ENCODE peak calls at places on chromosomes 1 and 21, in six cellular contexts. Z is H1, R is GM12878, Q is SK-N-SH, V is K562, N is HepG2. E is an unnamed sample.
A peak's percentile ranks its signal among the peaks of the same experiment; 100 is the strongest.

GRCh38 chr1:31579374-31579773 is 3.1 kb downstream of the TINAGL1 start:
- DNase-seq in Z (peak; percentile 49), R (no peak), Q (peak; percentile 54), V (no peak), N (no peak), E (no peak)

GRCh38 chr1:168521391-168522000 is 22.3 kb downstream of the XCL2 start:
- DNase-seq in Z (no peak), R (no peak), Q (no peak), V (no peak), N (no peak), E (no peak)

GRCh38 chr1:183303901-183304300 is 114.3 kb downstream of the NMNAT2 start:
- DNase-seq in Z (no peak), R (no peak), Q (no peak), V (no peak), N (no peak), E (no peak)

GRCh38 chr1:50705041-50705440 is 255.0 kb downstream of the FAF1 start:
- DNase-seq in Z (no peak), R (no peak), Q (no peak), V (no peak), N (no peak), E (no peak)

GRCh38 chr21:35048706-35049617 is at the start of gene RUNX1:
- DNase-seq in Z (no peak), R (peak; percentile 92), Q (no peak), V (peak; percentile 62), N (no peak), E (peak; percentile 97)

GRCh38 chr1:243931957-243932356 is 81.9 kb upstream of the AKT3 start:
- DNase-seq in Z (no peak), R (no peak), Q (no peak), V (no peak), N (no peak), E (no peak)

GRCh38 chr1:74504125-74505065 is 8.0 kb downstream of the LRRC53 start:
- DNase-seq in Z (peak; percentile 80), R (peak; percentile 33), Q (peak; percentile 59), V (peak; percentile 12), N (peak; percentile 38), E (peak; percentile 5)

GRCh38 chr1:100448371-100448770 is 89.6 kb upstream of the GPR88 start:
- DNase-seq in Z (no peak), R (no peak), Q (no peak), V (no peak), N (no peak), E (no peak)

GRCh38 chr1:159171254-159171687 is at the start of gene CADM3:
- DNase-seq in Z (peak; percentile 80), R (no peak), Q (peak; percentile 91), V (no peak), N (no peak), E (no peak)

GRCh38 chr1:32353886-32354570 is 8.3 kb downstream of the FAM229A start:
- DNase-seq in Z (no peak), R (no peak), Q (no peak), V (no peak), N (no peak), E (no peak)

GRCh38 chr1:172777767-172778166 is 118.9 kb downstream of the FASLG start:
- DNase-seq in Z (no peak), R (no peak), Q (no peak), V (no peak), N (no peak), E (no peak)

GRCh38 chr1:85473390-85473789 is 8.4 kb upstream of the DDAH1 start:
- DNase-seq in Z (no peak), R (no peak), Q (no peak), V (no peak), N (peak; percentile 10), E (peak; percentile 25)

GRCh38 chr1:63709267-63709828 is 64.5 kb upstream of the ROR1 start:
- DNase-seq in Z (no peak), R (no peak), Q (no peak), V (no peak), N (no peak), E (no peak)

GRCh38 chr1:63701187-63701586 is 72.6 kb upstream of the ROR1 start:
- DNase-seq in Z (no peak), R (no peak), Q (no peak), V (no peak), N (no peak), E (no peak)

GRCh38 chr1:63704443-63704842 is 69.4 kb upstream of the ROR1 start:
- DNase-seq in Z (no peak), R (no peak), Q (no peak), V (no peak), N (no peak), E (no peak)

GRCh38 chr1:63703661-63704060 is 70.2 kb upstream of the ROR1 start:
- DNase-seq in Z (no peak), R (no peak), Q (peak; percentile 47), V (no peak), N (no peak), E (no peak)

DNA sequence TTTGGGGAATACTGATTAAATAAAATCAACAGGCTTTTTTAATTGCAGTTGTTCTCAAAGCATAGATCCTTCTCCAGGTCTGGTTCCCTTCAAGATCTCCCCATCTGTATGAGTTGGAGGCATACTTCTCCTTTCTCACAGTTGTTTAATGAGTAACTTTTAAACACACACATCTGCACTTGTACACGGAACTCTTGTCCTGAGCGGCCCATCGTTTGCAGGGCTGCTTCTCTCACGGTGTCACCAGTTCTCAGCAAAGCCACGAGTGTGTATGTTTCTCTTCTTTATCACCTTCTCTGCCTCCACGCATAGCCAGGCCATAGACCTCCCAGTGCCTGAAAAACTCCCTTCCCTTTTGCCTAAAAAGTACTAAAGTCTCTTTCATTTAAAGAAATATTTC is 68.8 kb upstream of the ROR1 start:
- DNase-seq in Z (no peak), R (no peak), Q (no peak), V (no peak), N (peak; percentile 30), E (no peak)
- TF ChIP-seq GABPA in Z (no peak), R (no peak), Q (no peak), V (no peak), N (no peak), E (no peak)

DNA sequence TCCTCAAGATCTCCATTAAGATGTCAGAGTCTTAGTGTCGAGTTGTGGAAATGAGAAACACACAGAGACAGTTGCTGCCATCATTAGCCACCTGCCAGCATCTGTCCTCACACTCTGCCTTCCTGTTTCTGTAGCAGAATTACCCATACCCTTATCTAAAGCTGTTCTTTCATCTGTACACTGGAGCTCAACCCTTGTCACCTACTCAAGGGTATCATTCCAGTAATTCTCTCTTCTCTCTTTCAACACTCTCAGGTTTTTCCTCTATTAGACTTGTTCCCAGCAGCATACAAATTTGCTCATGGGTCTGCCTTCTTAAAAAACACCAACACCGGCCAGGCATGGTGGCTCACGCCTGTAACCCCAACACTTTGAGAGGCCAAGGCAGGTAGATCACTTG is 27.4 kb upstream of the RNF2 start:
- DNase-seq in Z (no peak), R (no peak), Q (no peak), V (no peak), N (no peak), E (no peak)
- TF ChIP-seq GABPA in Z (no peak), R (no peak), Q (no peak), V (no peak), N (no peak), E (no peak)

GRCh38 chr1:209207701-209208286 is 375.7 kb upstream of the CAMK1G start:
- DNase-seq in Z (peak; percentile 82), R (no peak), Q (peak; percentile 87), V (peak; percentile 46), N (peak; percentile 24), E (no peak)
- TF ChIP-seq GABPA in Z (no peak), R (no peak), Q (no peak), V (no peak), N (no peak), E (no peak)

DNA sequence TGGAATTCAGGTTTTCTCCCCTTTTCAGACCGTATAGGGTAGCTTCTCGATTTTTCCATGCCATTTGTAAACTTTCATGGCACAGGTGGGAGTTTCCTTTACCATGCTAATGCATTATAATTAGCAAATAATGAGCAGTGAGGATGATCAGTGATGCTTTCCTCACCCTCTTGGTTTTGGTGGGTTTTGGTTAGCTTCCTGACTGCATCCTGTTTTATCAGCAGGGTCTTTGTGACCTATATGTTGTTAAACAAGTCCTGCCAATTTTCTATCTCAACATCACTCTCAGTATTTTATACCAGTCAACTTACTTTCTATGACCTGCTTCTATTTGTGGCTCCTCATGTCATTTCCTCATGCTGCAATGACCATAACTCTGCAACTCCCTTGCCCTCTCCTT is 1345.1 kb downstream of the NCAM2 start:
- DNase-seq in Z (no peak), R (no peak), Q (no peak), V (no peak), N (no peak), E (no peak)
- TF ChIP-seq GABPA in Z (no peak), R (no peak), Q (no peak), V (no peak), N (no peak), E (no peak)

E was measured in HL-60.